ENCODE peak calls at places on chromosome X, in six cellular contexts. O is IMR-90, P is suprapubic skin, C is transverse colon, T is uterus, Q is tibial nerve. N is an unnamed sample. For H3K36me3, the result is how much of the 10 kb centered on the place peaks cover.

GRCh38 chrX:103175944-103176753 is 38.8 kb upstream of the BEX4 start:
- DNase-seq in O (peak), P (no peak), C (peak), T (peak), Q (peak), N (peak)

GRCh38 chrX:27910412-27910811 is 70.8 kb downstream of the DCAF8L1 start:
- DNase-seq in O (no peak), P (no peak), C (no peak), T (no peak), Q (no peak), N (no peak)

GRCh38 chrX:39679497-39680157 is 418.1 kb downstream of the BCOR start:
- DNase-seq in O (no peak), P (no peak), C (no peak), T (no peak), Q (no peak), N (no peak)

GRCh38 chrX:40012800-40013682 is 84.7 kb downstream of the BCOR start:
- DNase-seq in O (peak), P (peak), C (peak), T (peak), Q (peak), N (peak)

GRCh38 chrX:153611298-153612095 is 12.6 kb upstream of the CCNQ start:
- DNase-seq in O (no peak), P (no peak), C (no peak), T (no peak), Q (no peak), N (peak)

GRCh38 chrX:110026099-110026844 is 23.4 kb downstream of the TMEM164 start:
- DNase-seq in O (no peak), P (no peak), C (peak), T (no peak), Q (no peak), N (no peak)

GRCh38 chrX:68757331-68757730 is 71.5 kb upstream of the EFNB1 start:
- DNase-seq in O (no peak), P (no peak), C (no peak), T (no peak), Q (no peak), N (no peak)

GRCh38 chrX:102651968-102652744 is 873 bp downstream of the GPRASP1 start:
- DNase-seq in O (peak), P (no peak), C (peak), T (peak), Q (no peak), N (peak)

GRCh38 chrX:134622056-134622812 is 36.0 kb downstream of the PLAC1 start:
- DNase-seq in O (peak), P (no peak), C (no peak), T (no peak), Q (no peak), N (no peak)

GRCh38 chrX:13520931-13521330 is 48.5 kb upstream of the EGFL6 start:
- DNase-seq in O (no peak), P (no peak), C (no peak), T (no peak), Q (no peak), N (no peak)

GRCh38 chrX:67596839-67597790 is 53.3 kb downstream of the AR start:
- DNase-seq in O (no peak), P (no peak), C (no peak), T (no peak), Q (no peak), N (no peak)
- TF ChIP-seq POLR2A in O (no peak), P (no peak), C (no peak), T (no peak), Q (no peak), N (no peak)

DNA sequence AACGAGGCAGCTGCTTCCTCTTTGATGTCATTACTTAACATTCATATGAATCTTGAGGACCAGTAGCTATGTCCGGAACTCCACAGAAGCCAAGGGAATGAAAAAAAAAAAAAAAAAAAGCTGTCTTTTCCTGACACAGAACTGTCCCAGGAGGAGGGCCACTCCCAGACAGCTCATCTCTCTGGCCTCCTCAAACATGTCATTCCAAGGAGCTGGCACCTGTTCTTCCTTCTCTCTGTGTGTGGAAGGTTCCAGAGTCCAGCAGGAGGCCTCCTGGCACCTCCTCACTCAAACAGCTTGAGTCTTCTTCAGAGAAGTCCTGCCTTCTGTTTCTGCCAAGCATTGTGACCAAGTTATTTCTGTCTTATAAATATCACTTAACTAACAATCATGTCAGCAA is 458.5 kb downstream of the AFF2 start:
- DNase-seq in O (no peak), P (no peak), C (no peak), T (no peak), Q (no peak), N (no peak)
- H3K36me3 ChIP-seq in O (under half), P (under half), C (under half), T (under half), Q (under half), N (under half)

DNA sequence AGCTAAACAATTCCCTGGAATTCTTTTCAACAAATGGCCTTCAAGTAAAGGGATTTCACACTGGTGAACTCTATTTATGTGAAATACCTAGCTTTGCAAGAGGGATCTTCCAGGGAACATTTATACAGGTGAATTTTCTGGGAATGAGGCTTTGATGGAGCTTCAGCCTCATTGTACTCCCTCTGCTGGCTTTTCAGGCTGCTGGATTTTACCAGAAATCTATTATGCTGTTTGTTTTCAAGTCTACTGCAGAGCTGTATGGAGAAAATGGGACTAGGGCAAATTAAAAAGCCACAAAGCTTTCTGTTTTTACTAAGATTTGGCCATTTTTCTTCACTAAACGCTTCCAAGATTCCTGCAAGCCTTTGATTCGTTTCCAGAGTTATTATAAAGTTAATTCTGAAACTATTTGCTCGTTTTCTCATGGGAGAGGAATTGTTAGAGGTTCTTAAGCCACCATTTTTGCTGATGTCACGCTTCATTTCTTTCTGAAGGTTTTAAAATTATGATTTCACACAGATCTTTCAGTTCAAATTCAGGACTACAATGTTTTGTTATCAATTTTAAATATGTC is 31.6 kb downstream of the KDM6A start:
- DNase-seq in O (no peak), P (no peak), C (no peak), T (no peak), Q (no peak), N (no peak)
- TF ChIP-seq CTCF in O (no peak), P (no peak), C (no peak), T (no peak), Q (no peak), N (no peak)

GRCh38 chrX:17497193-17497592 is 122.2 kb downstream of the NHS start:
- DNase-seq in O (no peak), P (no peak), C (no peak), T (no peak), Q (no peak), N (no peak)
- TF ChIP-seq POLR2A in O (no peak), P (no peak), C (no peak), T (no peak), Q (no peak), N (no peak)

DNA sequence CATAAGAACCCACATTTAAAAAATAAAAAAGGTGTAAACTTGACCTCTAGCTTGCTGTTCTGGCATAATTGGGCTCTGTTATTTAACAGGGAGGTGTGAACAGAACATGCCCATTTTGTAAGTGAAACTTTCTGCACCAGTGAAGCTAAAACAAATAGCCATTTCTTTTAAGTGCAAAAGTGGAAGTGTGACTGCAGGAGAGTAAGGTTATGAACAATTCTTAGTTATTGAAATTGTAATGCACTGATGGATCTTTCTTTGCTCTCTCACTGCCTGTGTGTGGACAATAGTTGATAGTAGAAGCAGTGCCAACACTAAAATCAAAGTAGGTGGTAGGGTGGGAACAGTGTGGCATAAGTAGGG is 12.6 kb downstream of the P2RY10 start:
- DNase-seq in O (no peak), P (no peak), C (no peak), T (no peak), Q (no peak), N (no peak)
- H3K36me3 ChIP-seq in O (under half), P (under half), C (under half), T (under half), Q (under half), N (under half)